ENCODE peak calls at places on chromosomes 4 and X, in five cellular contexts. Y is H1, F is H9, L is trophoblast cell, Z is mesenchymal stem cell. H is an unnamed sample.

GRCh38 chr4:38455092-38455855 is 208.7 kb upstream of the KLF3 start:
- DNase-seq in Y (no peak), F (no peak), L (no peak), Z (no peak), H (no peak)

GRCh38 chr4:147037089-147037488 is 91.4 kb upstream of the TTC29 start:
- DNase-seq in Y (no peak), F (no peak), L (no peak), Z (no peak), H (no peak)

GRCh38 chr4:105145059-105145912 is 1.4 kb upstream of the TET2 start:
- DNase-seq in Y (no peak), F (no peak), L (no peak), Z (no peak), H (no peak)

GRCh38 chr4:172270421-172270820 is 457.2 kb downstream of the GALNTL6 start:
- DNase-seq in Y (no peak), F (no peak), L (no peak), Z (no peak), H (no peak)

GRCh38 chr4:17492876-17493275 is 19.0 kb downstream of the QDPR start:
- DNase-seq in Y (no peak), F (no peak), L (no peak), Z (no peak), H (no peak)

GRCh38 chr4:87465739-87466366 is 43.5 kb downstream of the NUDT9 start:
- DNase-seq in Y (no peak), F (no peak), L (no peak), Z (peak), H (peak)

GRCh38 chrX:97597954-97598353 is 714.2 kb downstream of the RPA4 start:
- DNase-seq in Y (no peak), F (peak), L (no peak), Z (no peak), H (no peak)

GRCh38 chr4:169305651-169306050 is 34.9 kb upstream of the SH3RF1 start:
- DNase-seq in Y (no peak), F (no peak), L (no peak), Z (peak), H (no peak)

GRCh38 chr4:88846232-88846790 is 148.7 kb upstream of the NAP1L5 start:
- DNase-seq in Y (no peak), F (no peak), L (no peak), Z (no peak), H (no peak)

GRCh38 chr4:2438822-2439718 is 20.3 kb downstream of the CFAP99 start:
- DNase-seq in Y (no peak), F (no peak), L (no peak), Z (no peak), H (no peak)

GRCh38 chr4:107562306-107562705 is 157.7 kb downstream of the PAPSS1 start:
- DNase-seq in Y (no peak), F (no peak), L (no peak), Z (no peak), H (no peak)

GRCh38 chr4:125115941-125116340 is 198.8 kb upstream of the FAT4 start:
- DNase-seq in Y (no peak), F (no peak), L (peak), Z (peak), H (no peak)

GRCh38 chr4:6607368-6608050 is 32.5 kb downstream of the MAN2B2 start:
- DNase-seq in Y (no peak), F (no peak), L (no peak), Z (no peak), H (no peak)

GRCh38 chr4:54687887-54688841 is 30.4 kb downstream of the KIT start:
- DNase-seq in Y (no peak), F (no peak), L (no peak), Z (no peak), H (no peak)

GRCh38 chr4:5870701-5871100 is 22.2 kb downstream of the CRMP1 start:
- DNase-seq in Y (no peak), F (no peak), L (no peak), Z (no peak), H (no peak)

GRCh38 chr4:107122736-107123135 is 86.6 kb upstream of the DKK2 start:
- DNase-seq in Y (no peak), F (no peak), L (no peak), Z (no peak), H (no peak)

GRCh38 chrX:118353081-118353850 is 7.4 kb downstream of the WDR44 start:
- DNase-seq in Y (no peak), F (no peak), L (no peak), Z (peak), H (no peak)

GRCh38 chr4:7699040-7699439 is 240.6 kb downstream of the AFAP1 start:
- DNase-seq in Y (no peak), F (no peak), L (no peak), Z (peak), H (no peak)

DNA sequence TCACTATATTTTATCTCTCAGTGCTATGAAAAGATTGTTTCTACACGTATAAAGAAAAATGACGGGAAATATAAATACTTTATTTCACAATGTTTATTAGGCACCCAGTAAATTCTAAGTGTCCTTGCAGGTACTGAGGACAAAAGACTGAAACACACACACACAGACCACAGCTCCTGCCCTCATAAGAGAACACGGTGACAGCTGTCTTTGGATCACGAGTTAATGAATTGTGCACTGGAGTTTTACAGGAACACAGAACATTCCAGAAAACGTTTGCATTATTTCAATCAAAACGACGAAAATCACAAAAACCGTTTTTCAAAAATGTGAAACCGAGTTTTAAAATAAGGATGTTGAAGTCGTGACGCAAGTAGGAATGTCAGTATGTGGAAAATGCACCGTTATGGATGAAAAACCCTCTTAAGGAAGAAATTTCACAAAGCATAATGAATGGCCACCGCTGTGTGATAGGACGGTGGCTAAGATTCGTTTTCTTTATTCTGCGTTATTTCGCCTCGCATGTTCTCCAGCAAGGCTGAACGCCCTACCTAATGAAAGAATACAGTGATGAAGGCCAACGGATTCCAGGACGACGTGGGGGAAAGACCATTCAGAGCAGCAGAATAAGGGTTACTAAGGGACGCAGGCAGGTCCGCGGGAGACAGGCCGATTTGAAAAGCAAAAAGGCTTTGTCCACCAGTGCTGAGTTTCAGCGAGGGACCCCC is 24.2 kb downstream of the FAM156A start:
- DNase-seq in Y (no peak), F (no peak), L (no peak), Z (no peak), H (no peak)
- H3K14ac ChIP-seq in Y (no peak), F (peak), L (peak), Z (no peak), H (no peak)

GRCh38 chrX:135331525-135331924 is 22.2 kb downstream of the ETDC start:
- DNase-seq in Y (no peak), F (no peak), L (no peak), Z (no peak), H (no peak)
- H2BK12ac ChIP-seq in Y (no peak), F (no peak), L (no peak), Z (no peak), H (no peak)

DNA sequence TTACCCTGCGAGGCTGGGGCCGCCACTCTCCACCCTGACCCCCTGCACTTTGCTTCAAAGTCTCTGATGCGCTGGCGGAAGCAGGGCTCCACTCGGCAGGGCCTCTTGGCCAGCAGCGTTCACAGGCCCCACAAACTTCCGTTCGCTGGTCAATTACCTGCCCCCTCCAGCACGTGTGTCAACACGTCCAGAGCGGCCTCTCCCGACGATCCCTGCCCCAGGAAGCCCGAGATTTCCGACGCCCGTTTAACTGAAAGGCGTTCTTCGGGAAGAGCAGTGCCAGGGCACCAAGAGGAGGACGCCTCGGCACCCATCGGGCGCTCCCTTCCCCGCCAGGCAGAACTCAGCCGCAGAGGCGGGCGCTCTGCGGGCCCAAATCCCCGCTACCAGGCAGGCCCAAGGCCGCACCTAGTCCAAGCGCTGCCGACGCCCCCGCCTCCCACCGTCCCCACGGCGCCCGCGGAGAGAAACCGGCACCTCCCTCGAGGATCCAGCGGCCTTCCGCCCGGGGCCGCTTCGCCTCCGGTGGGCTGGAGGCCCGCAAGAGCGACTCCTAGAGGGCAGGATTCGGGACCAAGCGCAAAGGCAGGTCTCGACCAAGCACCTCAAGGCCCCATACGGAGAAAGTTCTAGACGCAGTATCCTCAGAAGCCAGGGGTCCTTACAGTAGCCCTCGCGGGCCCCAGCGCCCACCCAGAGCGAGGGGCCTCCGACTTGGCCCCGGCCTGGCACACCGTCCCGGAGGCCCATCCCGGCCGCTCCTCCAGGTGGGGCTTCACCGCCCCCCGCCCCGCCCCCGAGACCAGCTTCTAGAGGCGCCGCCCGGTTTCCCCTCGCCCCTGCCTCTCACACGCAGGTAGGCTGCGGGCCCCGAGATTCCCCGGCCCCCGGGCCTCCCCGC is 586 bp downstream of the BCAP31 start:
- DNase-seq in Y (peak), F (peak), L (no peak), Z (peak), H (peak)
- H3K14ac ChIP-seq in Y (no peak), F (no peak), L (peak), Z (no peak), H (no peak)

DNA sequence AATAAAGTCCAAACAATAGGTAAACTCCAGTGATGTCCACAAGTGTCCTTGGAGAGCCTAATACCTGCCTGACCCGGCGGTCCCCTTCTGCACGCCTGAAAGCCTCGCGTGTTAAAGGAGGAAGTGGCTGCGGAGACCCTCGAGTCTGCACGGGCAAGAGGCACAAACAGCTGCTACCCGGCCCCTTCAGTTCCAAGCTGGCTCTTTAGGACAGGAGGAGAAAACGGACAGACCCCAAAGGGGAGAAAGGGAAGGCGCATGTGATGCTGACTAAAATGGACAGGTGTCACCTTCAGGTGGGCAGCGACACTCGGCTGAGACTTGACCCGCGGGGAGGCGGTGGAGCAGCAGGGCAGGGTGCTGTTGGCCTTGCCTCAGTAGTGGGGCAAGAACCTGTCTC is 102.7 kb upstream of the TENM3 start:
- DNase-seq in Y (peak), F (peak), L (no peak), Z (no peak), H (no peak)
- H2BK12ac ChIP-seq in Y (no peak), F (no peak), L (no peak), Z (no peak), H (no peak)

DNA sequence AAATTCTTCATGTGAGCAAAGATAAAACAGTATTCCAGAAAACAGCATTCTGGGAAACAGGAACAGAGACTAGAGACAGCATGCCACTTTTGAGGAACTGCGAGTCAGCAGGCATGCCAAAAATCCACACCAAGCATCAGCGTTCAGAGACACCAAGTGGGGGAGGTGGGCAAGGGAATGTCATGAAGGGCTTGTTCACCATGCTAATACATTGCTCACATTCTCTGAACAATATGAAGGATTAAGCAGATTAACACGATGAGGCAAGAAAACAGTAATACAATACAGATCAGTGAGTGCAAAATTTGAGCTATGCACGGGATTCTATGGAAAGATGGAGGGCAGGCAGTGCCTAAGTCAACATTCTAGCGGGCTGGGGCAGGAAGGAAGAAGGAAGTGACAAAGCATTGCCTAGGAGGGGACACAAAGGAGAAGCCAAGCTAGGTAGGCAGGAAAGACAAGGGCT is 278.3 kb downstream of the FBXW7 start:
- DNase-seq in Y (no peak), F (no peak), L (no peak), Z (peak), H (peak)
- H3K14ac ChIP-seq in Y (no peak), F (no peak), L (no peak), Z (no peak), H (no peak)

DNA sequence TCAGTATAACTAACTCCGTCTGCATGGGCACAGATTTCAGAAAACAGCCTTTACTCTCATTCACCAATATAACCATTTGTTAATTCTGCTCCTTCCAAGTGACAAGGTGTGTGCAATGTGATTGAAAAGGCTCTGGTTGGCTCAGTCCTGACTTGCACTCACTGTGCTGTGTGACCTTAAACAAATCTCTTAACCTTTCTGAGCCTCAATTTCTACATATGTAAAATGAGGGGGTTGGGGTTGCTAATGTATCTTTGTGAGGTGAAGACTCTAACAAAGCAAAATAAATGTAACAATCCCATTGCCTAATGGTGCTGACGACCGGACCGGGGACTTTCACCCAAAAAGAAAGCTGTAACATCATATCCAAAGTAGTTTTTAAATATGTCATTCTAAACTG is 112.5 kb upstream of the GPC4 start:
- DNase-seq in Y (no peak), F (no peak), L (no peak), Z (no peak), H (no peak)
- H2BK12ac ChIP-seq in Y (no peak), F (no peak), L (no peak), Z (no peak), H (no peak)

GRCh38 chrX:13373807-13374187 is 53.9 kb upstream of the ATXN3L start:
- DNase-seq in Y (no peak), F (no peak), L (no peak), Z (peak), H (no peak)
- H3K14ac ChIP-seq in Y (no peak), F (no peak), L (no peak), Z (no peak), H (no peak)

GRCh38 chrX:71103110-71103983 is 3.2 kb downstream of the CXorf65 start:
- DNase-seq in Y (peak), F (peak), L (peak), Z (no peak), H (no peak)
- H2BK12ac ChIP-seq in Y (no peak), F (no peak), L (peak), Z (peak), H (no peak)